ENCODE peak calls at places on chromosome 17, in five cellular contexts. U, T, D, V and M are unnamed samples.

GRCh38 chr17:57823469-57824401 is 26.1 kb downstream of the MRPS23 start:
- DNase-seq in U (no peak), T (peak), D (no peak), V (no peak), M (no peak)

GRCh38 chr17:73292031-73292531 is 19.7 kb downstream of the CDC42EP4 start:
- DNase-seq in U (peak), T (peak), D (no peak), V (no peak), M (no peak)

GRCh38 chr17:73907601-73907910 is 263.3 kb upstream of the SDK2 start:
- DNase-seq in U (no peak), D (no peak), V (no peak), T (no peak), M (no peak)

GRCh38 chr17:68289473-68289872 is 1.5 kb downstream of the SLC16A6 start:
- DNase-seq in T (no peak), U (no peak), D (no peak), V (no peak), M (no peak)

GRCh38 chr17:9266031-9266680 is 244.8 kb downstream of the NTN1 start:
- DNase-seq in V (no peak), D (no peak), T (peak), U (no peak), M (no peak)

GRCh38 chr17:16521070-16521727 is 29.2 kb upstream of the LRRC75A start:
- DNase-seq in D (peak), T (peak), V (peak), U (peak), M (peak)

GRCh38 chr17:82965371-82965770 is 114.0 kb upstream of the METRNL start:
- DNase-seq in V (no peak), U (no peak), T (no peak), D (no peak), M (no peak)

GRCh38 chr17:48439875-48440505 is 10.0 kb upstream of the SKAP1 start:
- DNase-seq in D (peak), V (no peak), T (no peak), U (no peak), M (no peak)

GRCh38 chr17:42133461-42134041 is 10.9 kb downstream of the HSPB9 start:
- DNase-seq in T (no peak), D (peak), U (peak), V (peak), M (peak)

GRCh38 chr17:81910840-81911276 is 341 bp downstream of the PCYT2 start:
- DNase-seq in T (no peak), V (no peak), D (no peak), U (peak), M (no peak)

GRCh38 chr17:69643686-69644085 is 229.2 kb downstream of the MAP2K6 start:
- DNase-seq in T (peak), D (no peak), V (no peak), U (no peak), M (no peak)

GRCh38 chr17:12985431-12986285 is 32.2 kb downstream of the ELAC2 start:
- DNase-seq in V (no peak), U (no peak), T (peak), D (no peak), M (no peak)

GRCh38 chr17:43169561-43170139 is 1.4 kb upstream of the NBR1 start:
- DNase-seq in D (no peak), U (peak), V (peak), T (peak), M (no peak)

GRCh38 chr17:73508931-73509605 is 135.2 kb downstream of the SDK2 start:
- DNase-seq in U (no peak), V (no peak), D (no peak), T (no peak), M (no peak)

GRCh38 chr17:76599699-76600460 is 14.2 kb upstream of the ST6GALNAC2 start:
- DNase-seq in D (no peak), T (no peak), U (no peak), V (no peak), M (no peak)

GRCh38 chr17:82101767-82102679 is 4.0 kb upstream of the FASN start:
- DNase-seq in T (no peak), D (no peak), V (no peak), U (peak), M (no peak)

GRCh38 chr17:66930933-66931332 is 33.6 kb upstream of the CACNG4 start:
- DNase-seq in V (no peak), D (no peak), T (no peak), U (no peak), M (no peak)

GRCh38 chr17:73489333-73489732 is 154.9 kb downstream of the SDK2 start:
- DNase-seq in D (no peak), V (no peak), U (no peak), T (no peak), M (no peak)

GRCh38 chr17:83064732-83065659 is 14.4 kb upstream of the METRNL start:
- DNase-seq in V (no peak), D (no peak), U (peak), T (no peak), M (no peak)

GRCh38 chr17:72393553-72393952 is 272.7 kb downstream of the SOX9 start:
- DNase-seq in D (no peak), V (no peak), U (no peak), T (peak), M (no peak)

GRCh38 chr17:16122697-16123434 is 92.5 kb downstream of the NCOR1 start:
- DNase-seq in V (no peak), T (no peak), D (no peak), U (no peak), M (no peak)

GRCh38 chr17:33927732-33928133 is 327.4 kb upstream of the CCL2 start:
- DNase-seq in T (no peak), U (no peak), V (peak), D (no peak), M (no peak)

GRCh38 chr17:81885869-81886548 is 5.4 kb downstream of the ALYREF start:
- DNase-seq in D (no peak), T (peak), V (no peak), U (no peak), M (no peak)

GRCh38 chr17:64155751-64156544 is 26.0 kb upstream of the ERN1 start:
- DNase-seq in V (no peak), U (peak), D (no peak), T (peak), M (no peak)

GRCh38 chr17:80252871-80253270 is 7.8 kb upstream of the RNF213 start:
- DNase-seq in T (no peak), U (peak), V (peak), D (peak), M (no peak)

GRCh38 chr17:3740611-3741073 is 16.9 kb downstream of the HASPIN start:
- DNase-seq in D (peak), U (no peak), V (peak), T (no peak), M (no peak)

GRCh38 chr17:82089723-82090548 is 8.1 kb downstream of the FASN start:
- DNase-seq in D (no peak), T (no peak), U (no peak), V (no peak), M (no peak)

GRCh38 chr17:73228748-73229236 is 32.9 kb downstream of the CPSF4L start:
- DNase-seq in T (peak), V (peak), D (no peak), U (peak), M (peak)

GRCh38 chr17:30113213-30113612 is 3.4 kb upstream of the NSRP1 start:
- DNase-seq in U (no peak), D (no peak), V (no peak), T (no peak), M (no peak)

GRCh38 chr17:64998436-64999190 is 57.9 kb downstream of the GNA13 start:
- DNase-seq in T (no peak), U (no peak), V (no peak), D (no peak), M (no peak)

GRCh38 chr17:72353502-72353901 is 232.7 kb downstream of the SOX9 start:
- DNase-seq in D (no peak), T (no peak), V (no peak), U (no peak), M (no peak)

GRCh38 chr17:68711858-68712257 is 110.7 kb upstream of the FAM20A start:
- DNase-seq in D (no peak), T (peak), V (no peak), U (no peak), M (no peak)

GRCh38 chr17:4986951-4987766 is at the start of gene CAMTA2:
- DNase-seq in D (peak), U (peak), V (peak), T (peak), M (no peak)
- TF ChIP-seq CTCF in D (peak), U (peak), V (peak), T (peak), M (peak)

DNA sequence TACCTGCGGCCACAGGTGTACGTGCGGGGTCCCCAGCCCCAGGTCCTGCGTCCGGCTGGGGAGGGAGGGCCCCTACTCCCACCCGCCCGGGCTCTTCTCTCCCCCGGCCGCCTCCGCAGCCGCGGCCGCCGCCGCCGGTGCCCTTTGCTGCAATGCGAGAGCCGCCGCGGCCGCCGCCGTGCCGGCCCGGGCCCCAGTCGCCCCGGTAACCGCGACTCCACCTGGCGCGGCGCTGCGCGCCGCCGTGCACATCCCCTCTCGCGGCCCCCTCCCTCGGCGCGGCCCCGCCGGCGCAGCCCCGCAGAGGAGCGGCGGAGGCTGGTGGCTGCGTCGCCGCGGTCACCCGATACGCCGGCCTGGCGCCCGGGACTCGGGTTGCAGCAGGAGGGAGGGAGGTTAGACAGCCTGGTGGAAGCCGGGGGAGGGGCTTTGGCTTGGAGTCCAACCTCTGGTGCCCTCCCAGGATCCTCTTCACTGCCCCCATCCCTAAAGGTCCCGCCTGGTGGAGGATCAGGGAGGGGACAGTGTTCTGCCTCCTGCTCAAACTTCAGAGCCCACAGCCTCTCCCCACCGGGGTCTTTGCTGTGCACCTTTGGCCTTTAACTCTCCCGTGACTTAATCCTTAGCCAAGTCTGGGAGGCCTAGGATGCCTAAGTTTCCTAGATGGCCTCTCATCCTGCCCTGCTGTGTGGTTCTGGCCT is 32.9 kb downstream of the SRCIN1 start:
- DNase-seq in T (no peak), U (no peak), V (peak), D (peak), M (no peak)
- TF ChIP-seq CTCF in T (no peak), U (no peak), V (no peak), D (no peak), M (no peak)

GRCh38 chr17:75077490-75078096 is 10.2 kb upstream of the SLC16A5 start:
- DNase-seq in D (peak), V (peak), U (peak), T (peak), M (no peak)
- TF ChIP-seq CTCF in D (no peak), V (peak), U (no peak), T (no peak), M (peak)

GRCh38 chr17:75504347-75505151 is 10.8 kb downstream of the CASKIN2 start:
- DNase-seq in D (peak), U (peak), T (peak), V (peak), M (no peak)
- TF ChIP-seq CTCF in D (peak), U (peak), T (peak), V (peak), M (peak)

GRCh38 chr17:59538195-59538909 is 27.1 kb upstream of the DHX40 start:
- DNase-seq in V (no peak), U (no peak), D (no peak), T (no peak), M (no peak)
- TF ChIP-seq CTCF in V (no peak), U (no peak), D (no peak), T (no peak), M (no peak)

GRCh38 chr17:79090503-79091372 is 16.1 kb downstream of the ENGASE start:
- DNase-seq in D (no peak), V (no peak), T (no peak), U (no peak), M (no peak)
- TF ChIP-seq CTCF in D (no peak), V (no peak), T (peak), U (no peak), M (no peak)

DNA sequence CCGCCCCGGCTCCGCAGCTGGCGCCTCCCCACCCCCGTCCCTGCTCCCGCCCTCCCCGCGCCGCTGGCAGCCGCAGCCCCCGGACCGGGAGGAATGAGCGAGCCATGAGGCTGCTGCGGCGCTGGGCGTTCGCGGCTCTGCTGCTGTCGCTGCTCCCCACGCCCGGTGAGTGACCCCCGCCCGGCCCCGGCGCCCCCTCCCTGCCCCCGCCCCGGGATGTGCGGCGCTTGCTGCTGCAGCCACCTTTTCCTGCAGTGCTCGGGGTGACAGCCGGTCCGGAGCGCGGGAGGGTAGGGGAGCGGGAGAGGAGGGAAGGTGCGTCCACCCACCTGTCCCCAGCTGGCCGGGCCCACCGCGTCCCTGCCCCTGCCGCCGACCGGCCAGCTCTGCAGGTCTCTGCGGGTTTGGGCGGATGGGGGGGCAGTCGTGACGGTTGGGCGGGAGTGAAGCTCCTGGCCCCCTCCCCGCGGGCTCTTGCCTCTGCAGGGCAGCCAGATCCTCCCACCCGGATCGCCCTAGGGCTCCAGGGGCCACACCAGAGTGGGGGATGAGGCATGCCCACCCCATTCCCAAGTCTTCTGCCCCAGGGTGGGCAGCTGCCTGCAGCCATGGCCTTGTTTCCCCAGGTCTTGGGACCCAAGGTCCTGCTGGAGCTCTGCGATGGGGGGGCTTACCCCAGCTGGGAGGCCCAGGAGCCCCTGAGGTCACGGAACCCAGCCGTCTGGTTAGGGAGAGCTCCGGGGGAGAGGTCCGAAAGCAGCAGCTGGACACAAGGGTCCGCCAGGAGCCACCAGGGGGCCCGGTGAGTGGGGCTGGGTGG is 518 bp downstream of the ADAM11 start:
- DNase-seq in D (no peak), U (no peak), T (no peak), V (no peak), M (no peak)
- TF ChIP-seq CTCF in D (no peak), U (no peak), T (no peak), V (no peak), M (no peak)

GRCh38 chr17:5097101-5097834 is 14.4 kb downstream of the ZNF232 start:
- DNase-seq in U (peak), V (no peak), D (peak), T (no peak), M (no peak)
- TF ChIP-seq CTCF in U (no peak), V (no peak), D (no peak), T (no peak), M (no peak)

DNA sequence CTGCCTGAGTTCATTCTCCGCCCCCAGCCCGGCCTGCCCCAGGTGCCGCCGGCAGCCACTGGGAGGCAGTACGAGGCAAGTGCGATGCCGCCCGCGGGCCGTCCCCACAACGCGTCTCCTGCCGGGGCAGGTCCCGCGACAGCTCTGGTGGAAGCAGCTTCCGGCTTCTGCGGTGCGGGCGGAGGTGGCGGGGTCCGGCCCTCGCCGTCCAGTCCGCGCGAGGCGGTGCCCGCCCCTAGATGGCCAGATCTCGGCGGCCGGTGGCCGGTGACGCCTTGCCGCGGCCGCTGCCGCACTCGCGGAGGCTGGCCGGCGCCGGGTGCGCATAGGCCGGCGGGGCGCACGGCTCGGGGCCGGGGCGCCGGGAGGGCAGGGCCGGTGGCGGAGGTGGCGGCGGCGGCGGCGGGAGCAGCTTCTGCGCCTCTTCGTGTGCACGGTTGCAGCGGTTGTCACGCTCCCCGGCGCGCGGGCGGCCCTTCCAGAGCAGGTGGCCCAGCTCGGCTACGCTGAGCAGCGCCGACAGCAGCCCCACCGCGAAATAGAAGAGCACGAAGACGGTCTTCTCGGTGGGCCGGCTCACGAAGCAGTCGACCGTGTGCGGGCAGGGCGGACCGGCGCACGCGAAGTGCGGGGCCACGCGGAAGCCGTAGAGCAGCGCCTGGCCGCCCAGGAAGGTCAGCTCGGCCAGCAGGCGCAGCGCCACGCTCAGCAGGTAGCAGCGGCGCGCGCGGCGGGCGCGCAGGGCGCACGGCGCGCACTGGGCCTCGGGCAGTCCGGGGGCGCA is 1.6 kb downstream of the GJD3 start:
- DNase-seq in V (peak), T (peak), D (peak), U (peak), M (no peak)
- TF ChIP-seq CTCF in V (peak), T (peak), D (peak), U (peak), M (peak)